ENCODE peak calls at places on chromosomes 6 and 20, in four cellular contexts. One of them, this sample, is unnamed.

GRCh38 chr20:4999788-5000187 is 1.5 kb downstream of the SLC23A2 start:
- DNase-seq in ovary: no peak
- DNase-seq in suprapubic skin: no peak
- DNase-seq in tibial nerve: no peak
- DNase-seq in this sample: no peak

GRCh38 chr6:62323818-62324217 is 37.8 kb upstream of the KHDRBS2 start:
- DNase-seq in suprapubic skin: no peak
- DNase-seq in ovary: no peak
- DNase-seq in tibial nerve: no peak
- DNase-seq in this sample: no peak

GRCh38 chr6:14046476-14047068 is 71.0 kb upstream of the CD83 start:
- DNase-seq in suprapubic skin: no peak
- DNase-seq in ovary: no peak
- DNase-seq in tibial nerve: peak; percentile 25
- DNase-seq in this sample: peak; percentile 54

GRCh38 chr20:53763707-53764415 is 170.2 kb upstream of the ZNF217 start:
- DNase-seq in tibial nerve: no peak
- DNase-seq in suprapubic skin: no peak
- DNase-seq in ovary: no peak
- DNase-seq in this sample: peak; percentile 67

GRCh38 chr6:48419992-48420391 is 309.0 kb upstream of the PTCHD4 start:
- DNase-seq in ovary: no peak
- DNase-seq in suprapubic skin: no peak
- DNase-seq in tibial nerve: no peak
- DNase-seq in this sample: no peak

GRCh38 chr6:83708546-83708969 is 343 bp downstream of the SNAP91 start:
- DNase-seq in suprapubic skin: no peak
- DNase-seq in tibial nerve: no peak
- DNase-seq in ovary: peak; percentile 34
- DNase-seq in this sample: no peak

GRCh38 chr6:99736302-99736701 is 129.7 kb downstream of the PRDM13 start:
- DNase-seq in suprapubic skin: no peak
- DNase-seq in ovary: no peak
- DNase-seq in tibial nerve: no peak
- DNase-seq in this sample: no peak

GRCh38 chr6:100809346-100809745 is 71.8 kb downstream of the ASCC3 start:
- DNase-seq in suprapubic skin: no peak
- DNase-seq in tibial nerve: no peak
- DNase-seq in ovary: no peak
- DNase-seq in this sample: no peak

GRCh38 chr20:45742596-45742995 is 20.4 kb downstream of the SPINT4 start:
- DNase-seq in suprapubic skin: no peak
- DNase-seq in ovary: no peak
- DNase-seq in tibial nerve: no peak
- DNase-seq in this sample: no peak

GRCh38 chr6:35485402-35485877 is 11.4 kb downstream of the TEAD3 start:
- DNase-seq in suprapubic skin: no peak
- DNase-seq in tibial nerve: no peak
- DNase-seq in ovary: peak; percentile 87
- DNase-seq in this sample: peak; percentile 52

GRCh38 chr20:22779878-22780277 is 195.5 kb upstream of the FOXA2 start:
- DNase-seq in suprapubic skin: no peak
- DNase-seq in tibial nerve: no peak
- DNase-seq in ovary: no peak
- DNase-seq in this sample: no peak

GRCh38 chr6:121504227-121504626 is 68.8 kb downstream of the GJA1 start:
- DNase-seq in tibial nerve: no peak
- DNase-seq in suprapubic skin: no peak
- DNase-seq in ovary: no peak
- DNase-seq in this sample: no peak

GRCh38 chr20:21272279-21272678 is 30.9 kb upstream of the XRN2 start:
- DNase-seq in ovary: no peak
- DNase-seq in tibial nerve: no peak
- DNase-seq in suprapubic skin: no peak
- DNase-seq in this sample: no peak

GRCh38 chr6:2911171-2911570 is 8.1 kb upstream of the SERPINB9 start:
- DNase-seq in suprapubic skin: no peak
- DNase-seq in ovary: no peak
- DNase-seq in tibial nerve: no peak
- DNase-seq in this sample: no peak

GRCh38 chr20:14712302-14712739 is 374.9 kb upstream of the FLRT3 start:
- DNase-seq in tibial nerve: no peak
- DNase-seq in suprapubic skin: no peak
- DNase-seq in ovary: no peak
- DNase-seq in this sample: no peak

GRCh38 chr20:37575884-37576283 is 48.2 kb upstream of the BLCAP start:
- DNase-seq in tibial nerve: no peak
- DNase-seq in ovary: no peak
- DNase-seq in suprapubic skin: peak; percentile 26
- DNase-seq in this sample: no peak

GRCh38 chr20:58308680-58309527 is 611 bp upstream of the RAB22A start:
- DNase-seq in suprapubic skin: peak; percentile 84
- DNase-seq in ovary: peak; percentile 81
- DNase-seq in tibial nerve: peak; percentile 44
- DNase-seq in this sample: no peak

GRCh38 chr6:111812080-111813038 is 60.9 kb downstream of the FYN start:
- DNase-seq in tibial nerve: no peak
- DNase-seq in suprapubic skin: no peak
- DNase-seq in ovary: no peak
- DNase-seq in this sample: no peak

GRCh38 chr20:5822569-5822968 is 72.4 kb downstream of the SHLD1 start:
- DNase-seq in ovary: no peak
- DNase-seq in suprapubic skin: no peak
- DNase-seq in tibial nerve: no peak
- DNase-seq in this sample: no peak

GRCh38 chr20:33668087-33668790 is 1.5 kb downstream of the ACTL10 start:
- DNase-seq in suprapubic skin: peak; percentile 91
- DNase-seq in ovary: no peak
- DNase-seq in tibial nerve: peak; percentile 59
- DNase-seq in this sample: peak; percentile 88

DNA sequence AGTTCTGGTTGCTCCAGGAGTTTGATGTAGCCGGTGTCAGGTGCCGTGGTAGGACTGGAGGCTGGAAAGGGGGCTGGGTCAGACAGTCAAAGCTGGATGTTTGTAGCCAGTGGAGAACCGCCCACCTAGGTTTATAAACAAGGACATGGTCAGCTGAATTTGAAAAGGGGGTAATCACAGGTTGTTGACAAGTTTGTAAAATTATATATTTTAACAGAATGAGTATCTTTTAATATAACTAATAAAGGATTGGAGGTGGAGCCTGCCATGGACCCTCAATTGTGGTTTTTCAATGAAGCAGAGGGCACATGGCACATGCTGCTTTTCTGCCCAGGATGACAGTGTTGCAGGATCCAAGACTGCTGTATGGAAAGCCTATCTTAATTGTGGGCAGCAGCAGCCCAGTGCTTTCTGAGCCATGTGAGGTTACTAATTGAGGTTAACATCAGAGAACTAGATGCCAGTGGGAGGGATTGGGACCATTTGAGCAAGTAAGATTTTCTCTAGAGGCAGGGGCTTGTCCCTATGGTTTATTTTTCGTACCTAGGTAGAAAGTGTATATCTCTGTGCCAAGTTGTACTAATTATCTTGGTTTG is 9.7 kb downstream of the HECA start:
- DNase-seq in ovary: no peak
- DNase-seq in tibial nerve: no peak
- DNase-seq in suprapubic skin: no peak
- DNase-seq in this sample: no peak
- H3K27ac ChIP-seq in ovary: no peak overlapping the region
- H3K27ac ChIP-seq in tibial nerve: no peak overlapping the region
- H3K27ac ChIP-seq in suprapubic skin: no peak overlapping the region
- H3K27ac ChIP-seq in this sample: no peak overlapping the region

GRCh38 chr20:17863577-17864292 is 104.9 kb downstream of the SNX5 start:
- DNase-seq in tibial nerve: peak; percentile 43
- DNase-seq in ovary: peak; percentile 67
- DNase-seq in suprapubic skin: no peak
- DNase-seq in this sample: peak; percentile 86
- TF ChIP-seq EP300 in tibial nerve: no peak
- TF ChIP-seq EP300 in ovary: no peak
- TF ChIP-seq EP300 in suprapubic skin: no peak
- TF ChIP-seq EP300 in this sample: no peak

DNA sequence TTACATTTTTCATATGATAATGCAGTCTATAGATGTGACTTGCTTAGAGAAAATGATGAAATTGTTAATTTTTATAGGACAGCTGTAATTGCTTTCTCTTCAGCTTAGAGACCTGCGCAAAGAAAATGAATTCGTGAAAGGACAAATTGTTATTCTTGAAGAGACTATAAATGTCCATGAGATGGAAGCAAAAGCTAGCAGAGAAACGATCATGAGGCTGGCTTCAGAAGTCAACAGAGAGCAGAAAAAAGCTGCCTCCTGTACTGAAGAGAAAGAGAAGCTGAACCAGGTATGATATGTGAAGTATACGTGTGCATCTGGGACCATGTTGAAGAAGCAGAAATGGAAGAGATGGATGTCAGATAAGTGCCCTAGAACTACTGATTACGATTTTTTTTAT is 54.4 kb downstream of the CCDC170 start:
- DNase-seq in ovary: no peak
- DNase-seq in tibial nerve: no peak
- DNase-seq in suprapubic skin: no peak
- DNase-seq in this sample: no peak
- H3K27ac ChIP-seq in ovary: no peak overlapping the region
- H3K27ac ChIP-seq in tibial nerve: no peak overlapping the region
- H3K27ac ChIP-seq in suprapubic skin: no peak overlapping the region
- H3K27ac ChIP-seq in this sample: no peak overlapping the region

DNA sequence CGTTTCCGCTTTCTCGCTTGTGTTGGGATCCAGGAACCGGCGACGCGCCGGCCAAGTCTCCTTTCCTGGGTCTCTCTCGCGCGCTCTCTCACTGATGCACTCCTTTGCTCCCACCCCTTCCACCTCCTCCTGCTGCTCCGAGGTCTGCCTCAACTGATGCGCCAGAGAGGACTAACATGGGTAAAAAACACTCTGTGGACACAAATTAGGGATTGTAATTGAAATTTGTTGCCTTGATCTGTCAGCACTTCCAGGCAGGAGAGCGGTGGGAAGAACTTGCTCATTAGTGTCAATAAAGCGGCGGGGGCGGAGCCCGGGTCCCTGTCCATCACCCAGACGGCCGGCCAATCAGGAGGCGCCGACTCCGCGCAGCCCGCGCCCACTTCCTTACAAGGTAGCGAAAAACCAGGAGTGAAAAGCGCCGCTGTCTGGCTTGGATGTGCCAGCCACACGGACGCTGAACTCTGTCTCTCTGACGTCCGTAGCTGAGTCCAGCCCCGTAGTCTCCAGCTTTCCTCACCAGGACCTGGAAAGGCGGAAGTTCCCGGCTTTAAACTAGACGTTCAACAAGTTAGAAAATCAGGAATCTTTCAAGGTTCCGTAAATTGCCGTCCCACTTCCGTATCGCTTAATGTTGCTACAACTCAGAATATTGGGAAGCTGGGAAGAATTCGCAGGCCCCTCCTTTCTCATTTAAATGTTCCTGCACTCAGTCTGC is at the start of gene TBX18:
- DNase-seq in tibial nerve: peak; percentile 97
- DNase-seq in suprapubic skin: peak; percentile 97
- DNase-seq in ovary: peak; percentile 90
- DNase-seq in this sample: peak; percentile 39
- TF ChIP-seq EP300 in tibial nerve: no peak
- TF ChIP-seq EP300 in suprapubic skin: no peak
- TF ChIP-seq EP300 in ovary: peak; percentile 45
- TF ChIP-seq EP300 in this sample: no peak

GRCh38 chr6:109059148-109059547 is 35.5 kb downstream of the SESN1 start:
- DNase-seq in suprapubic skin: no peak
- DNase-seq in tibial nerve: no peak
- DNase-seq in ovary: no peak
- DNase-seq in this sample: no peak
- H3K27ac ChIP-seq in suprapubic skin: peak overlapping the region; percentile 44
- H3K27ac ChIP-seq in tibial nerve: peak overlapping the region; percentile 69
- H3K27ac ChIP-seq in ovary: no peak overlapping the region
- H3K27ac ChIP-seq in this sample: peak overlapping the region; percentile 70

GRCh38 chr6:12296255-12296573 is 6.1 kb downstream of the EDN1 start:
- DNase-seq in ovary: no peak
- DNase-seq in suprapubic skin: no peak
- DNase-seq in tibial nerve: no peak
- DNase-seq in this sample: peak; percentile 44
- TF ChIP-seq EP300 in ovary: no peak
- TF ChIP-seq EP300 in suprapubic skin: no peak
- TF ChIP-seq EP300 in tibial nerve: no peak
- TF ChIP-seq EP300 in this sample: no peak

GRCh38 chr20:50224052-50224451 is 33.4 kb downstream of the CEBPB start:
- DNase-seq in ovary: no peak
- DNase-seq in suprapubic skin: no peak
- DNase-seq in tibial nerve: no peak
- DNase-seq in this sample: no peak

GRCh38 chr20:50227506-50227905 is 36.9 kb downstream of the CEBPB start:
- DNase-seq in tibial nerve: no peak
- DNase-seq in ovary: no peak
- DNase-seq in suprapubic skin: no peak
- DNase-seq in this sample: no peak

GRCh38 chr20:50229156-50229605 is 38.6 kb downstream of the CEBPB start:
- DNase-seq in suprapubic skin: no peak
- DNase-seq in ovary: no peak
- DNase-seq in tibial nerve: no peak
- DNase-seq in this sample: peak; percentile 48

GRCh38 chr20:50224553-50225255 is 34.1 kb downstream of the CEBPB start:
- DNase-seq in ovary: peak; percentile 86
- DNase-seq in tibial nerve: peak; percentile 81
- DNase-seq in suprapubic skin: peak; percentile 93
- DNase-seq in this sample: peak; percentile 42

DNA sequence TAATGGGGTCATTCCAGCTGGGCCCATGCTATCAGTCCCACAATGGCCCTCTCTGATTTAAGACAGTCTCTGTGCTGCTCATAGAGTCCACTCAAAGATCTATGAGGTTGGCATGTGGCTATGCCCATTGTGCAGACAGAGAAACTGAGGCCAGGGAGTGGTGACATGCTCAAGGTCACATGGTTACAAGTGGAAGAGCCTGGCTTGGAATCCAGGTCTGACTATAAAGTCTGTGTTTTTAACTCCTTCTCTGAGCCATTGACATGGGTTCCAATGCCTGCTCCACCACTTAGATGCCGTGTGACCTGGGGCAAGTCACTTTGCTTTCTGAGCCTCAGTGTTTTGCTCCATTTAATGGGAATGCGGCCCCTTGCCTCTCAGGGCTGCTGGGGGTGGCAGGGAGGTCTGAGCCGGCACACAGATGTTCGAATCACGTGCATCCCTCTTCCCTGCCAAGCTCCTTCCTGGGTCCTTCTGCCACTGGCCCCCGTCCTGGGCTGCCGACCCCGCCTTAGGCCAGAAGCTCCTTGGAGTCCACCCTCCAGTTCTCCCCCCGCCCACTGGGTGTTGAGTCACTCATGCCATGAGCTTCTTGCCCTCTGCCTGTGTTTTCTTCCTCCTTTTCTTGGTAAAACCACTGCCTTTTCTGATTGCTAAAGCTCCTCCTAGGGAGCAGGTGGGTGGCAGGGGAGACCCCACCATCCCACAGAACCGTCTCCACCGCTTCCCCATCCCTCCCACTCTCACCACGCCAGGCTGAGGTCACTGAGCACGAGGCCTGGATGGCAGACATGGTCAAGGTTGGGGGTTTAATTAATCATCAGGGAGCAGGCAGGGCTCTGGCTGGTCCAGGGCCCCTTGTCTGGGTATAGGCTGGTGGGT is 35.7 kb downstream of the CEBPB start:
- DNase-seq in tibial nerve: peak; percentile 61
- DNase-seq in ovary: peak; percentile 84
- DNase-seq in suprapubic skin: peak; percentile 92
- DNase-seq in this sample: no peak
- H3K27ac ChIP-seq in tibial nerve: peak overlapping the region; percentile 68
- H3K27ac ChIP-seq in ovary: peak overlapping the region; percentile 84
- H3K27ac ChIP-seq in suprapubic skin: peak overlapping the region; percentile 72
- H3K27ac ChIP-seq in this sample: peak overlapping the region; percentile 1

This sample was measured in stomach.